ENCODE peak calls at places on chromosome 19, in four cellular contexts. E is breast epithelium, L is Peyer's patch, W is upper lobe of left lung. A is an unnamed sample.

GRCh38 chr19:3821857-3822364 is 35.7 kb upstream of the MATK start:
- DNase-seq in E (peak; percentile 69), L (peak; percentile 74), W (peak; percentile 77), A (peak; percentile 74)

GRCh38 chr19:7326105-7326877 is 22.4 kb upstream of the ARHGEF18 start:
- DNase-seq in E (no peak), L (no peak), W (no peak), A (peak; percentile 24)

GRCh38 chr19:33446156-33446917 is 72.8 kb downstream of the CEBPG start:
- DNase-seq in E (peak; percentile 28), L (no peak), W (no peak), A (peak; percentile 14)

GRCh38 chr19:40223135-40223822 is 3.2 kb downstream of the CCNP start:
- DNase-seq in E (no peak), L (peak; percentile 19), W (no peak), A (no peak)

GRCh38 chr19:35549174-35549788 is 3.9 kb downstream of the TMEM147 start:
- DNase-seq in E (no peak), L (peak; percentile 36), W (peak; percentile 55), A (no peak)

GRCh38 chr19:15015946-15016542 is 33.2 kb upstream of the CASP14 start:
- DNase-seq in E (no peak), L (no peak), W (no peak), A (no peak)

GRCh38 chr19:311813-312261 is 20.6 kb upstream of the PLPP2 start:
- DNase-seq in E (no peak), L (no peak), W (no peak), A (no peak)

GRCh38 chr19:39816287-39817048 is 17.5 kb downstream of the DYRK1B start:
- DNase-seq in E (no peak), L (no peak), W (no peak), A (no peak)

GRCh38 chr19:10305139-10305806 is 4.3 kb downstream of the ZGLP1 start:
- DNase-seq in E (no peak), L (no peak), W (peak; percentile 67), A (peak; percentile 75)

GRCh38 chr19:47446534-47447469 is 24.9 kb downstream of the SLC8A2 start:
- DNase-seq in E (no peak), L (no peak), W (peak; percentile 24), A (no peak)

GRCh38 chr19:29714371-29714952 is 599 bp downstream of the C19orf12 start:
- DNase-seq in E (no peak), L (peak; percentile 24), W (no peak), A (peak; percentile 33)

GRCh38 chr19:2540646-2541454 is 64.9 kb downstream of the GADD45B start:
- DNase-seq in E (peak; percentile 97), L (peak; percentile 40), W (peak; percentile 93), A (peak; percentile 92)

DNA sequence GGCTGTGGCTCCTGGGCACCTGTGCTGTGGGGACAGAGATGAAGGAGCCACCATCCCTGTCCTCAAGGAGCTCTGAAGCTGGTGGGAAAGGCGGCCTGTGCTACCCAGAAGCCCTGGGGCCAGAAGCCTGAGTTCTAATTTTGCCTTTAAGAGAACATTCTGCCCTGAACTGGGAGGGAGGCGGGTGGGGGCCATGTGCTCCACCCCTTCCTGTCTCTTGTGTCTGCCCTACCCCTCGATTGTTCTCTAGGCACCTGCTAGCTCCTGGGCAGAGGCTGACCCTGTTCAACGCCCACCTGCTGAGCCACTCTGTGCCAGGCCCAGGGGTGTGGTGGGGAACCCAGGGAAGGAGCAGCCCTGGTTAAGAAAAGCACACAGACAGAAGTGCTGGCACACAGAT is 5.9 kb downstream of the TRAPPC6A start:
- DNase-seq in E (no peak), L (no peak), W (no peak), A (no peak)
- H3K4me3 ChIP-seq in E (no peak overlapping the region), L (no peak overlapping the region), W (no peak overlapping the region), A (no peak overlapping the region)

GRCh38 chr19:28523619-28524018 is 689.3 kb downstream of the UQCRFS1 start:
- DNase-seq in E (no peak), L (no peak), W (no peak), A (no peak)
- H3K27ac ChIP-seq in E (no peak overlapping the region), L (no peak overlapping the region), W (no peak overlapping the region), A (no peak overlapping the region)

GRCh38 chr19:43914051-43914450 is 21.0 kb downstream of the ZNF45 start:
- DNase-seq in E (no peak), L (no peak), W (no peak), A (no peak)
- H3K9me3 ChIP-seq in E (peaks cover 93% of the 10 kb centered on the region), L (no peaks in the 10 kb centered on the region), W (peaks cover 94% of the 10 kb centered on the region), A (peaks cover 38% of the 10 kb centered on the region)

GRCh38 chr19:37920591-37921450 is 13.8 kb downstream of the SIPA1L3 start:
- DNase-seq in E (no peak), L (no peak), W (no peak), A (no peak)
- H3K4me3 ChIP-seq in E (no peak overlapping the region), L (no peak overlapping the region), W (no peak overlapping the region), A (no peak overlapping the region)

A was measured in aorta.